ENCODE peak calls at places on chromosomes 6 and 20, in six cellular contexts. Z is stimulated activated naive B cell treated with anti-CD40 and anti-IgM and Interleukin-4, amounts not matched to agents 10 μg/mL and 1 μg/mL and 100 μg/mL, for 72 hours; F is activated naive CD8-positive, alpha-beta T cell treated with anti-CD3 and anti-CD28 coated beads, Interleukin-2, amount 10 ng/mL, durations not matched to agents 7 days and 5 days; S is omental fat pad; B is K562; P is lower lobe of right lung. O is an unnamed sample.

GRCh38 chr6:139474145-139475108 is 100.0 kb upstream of the CITED2 start:
- ATAC-seq in Z (no peak), F (no peak), S (no peak), B (peak), P (peak), O (no peak)

GRCh38 chr6:75024796-75025195 is 181.1 kb downstream of the COL12A1 start:
- ATAC-seq in Z (no peak), F (no peak), S (no peak), B (no peak), P (no peak), O (no peak)

GRCh38 chr6:29451471-29452193 is 5.2 kb downstream of the OR11A1 start:
- ATAC-seq in Z (no peak), F (no peak), S (no peak), B (no peak), P (no peak), O (no peak)

GRCh38 chr6:24926192-24926591 is 9.6 kb downstream of the RIPOR2 start:
- ATAC-seq in Z (no peak), F (peak), S (no peak), B (no peak), P (peak), O (no peak)

GRCh38 chr6:7414811-7415210 is 25.2 kb downstream of the RIOK1 start:
- ATAC-seq in Z (no peak), F (no peak), S (peak), B (no peak), P (peak), O (no peak)

GRCh38 chr6:18088419-18089296 is 33.8 kb downstream of the NHLRC1 start:
- ATAC-seq in Z (no peak), F (no peak), S (no peak), B (no peak), P (peak), O (no peak)

GRCh38 chr6:137743493-137743892 is 123.6 kb upstream of the TNFAIP3 start:
- ATAC-seq in Z (no peak), F (no peak), S (no peak), B (no peak), P (no peak), O (no peak)

GRCh38 chr6:133978896-133979240 is 25.8 kb downstream of the TBPL1 start:
- ATAC-seq in Z (no peak), F (no peak), S (no peak), B (no peak), P (peak), O (no peak)

GRCh38 chr6:20533746-20534294 is 437 bp upstream of the CDKAL1 start:
- ATAC-seq in Z (peak), F (no peak), S (no peak), B (peak), P (peak), O (no peak)

GRCh38 chr20:20367681-20368413 is at the start of gene INSM1:
- ATAC-seq in Z (peak), F (no peak), S (no peak), B (no peak), P (no peak), O (peak)

GRCh38 chr6:52139985-52140680 is 46.0 kb upstream of the IL17A start:
- ATAC-seq in Z (no peak), F (no peak), S (no peak), B (no peak), P (no peak), O (no peak)

GRCh38 chr6:132456700-132457143 is 55.4 kb upstream of the MOXD1 start:
- ATAC-seq in Z (peak), F (no peak), S (no peak), B (peak), P (peak), O (peak)

GRCh38 chr6:122669868-122670267 is 59.7 kb downstream of the PKIB start:
- ATAC-seq in Z (no peak), F (no peak), S (no peak), B (no peak), P (no peak), O (no peak)

GRCh38 chr6:15593798-15594197 is 69.0 kb downstream of the DTNBP1 start:
- ATAC-seq in Z (no peak), F (no peak), S (no peak), B (no peak), P (no peak), O (no peak)

GRCh38 chr6:17638212-17638611 is 38.1 kb downstream of the FAM8A1 start:
- ATAC-seq in Z (no peak), F (no peak), S (no peak), B (no peak), P (no peak), O (no peak)

GRCh38 chr6:9499709-9500108 is 915.2 kb downstream of the TFAP2A start:
- ATAC-seq in Z (no peak), F (no peak), S (no peak), B (no peak), P (no peak), O (no peak)

GRCh38 chr20:46708172-46708860 is 1.1 kb upstream of the SLC2A10 start:
- ATAC-seq in Z (no peak), F (no peak), S (no peak), B (peak), P (no peak), O (no peak)

GRCh38 chr20:41443667-41444066 is 77.0 kb upstream of the EMILIN3 start:
- ATAC-seq in Z (peak), F (no peak), S (no peak), B (no peak), P (no peak), O (peak)

GRCh38 chr6:45595010-45595851 is 217.5 kb upstream of the SUPT3H start:
- ATAC-seq in Z (no peak), F (no peak), S (no peak), B (no peak), P (no peak), O (no peak)

GRCh38 chr6:99288668-99289067 is 60.8 kb downstream of the FAXC start:
- ATAC-seq in Z (no peak), F (no peak), S (no peak), B (no peak), P (no peak), O (no peak)

GRCh38 chr6:78598966-78599365 is 268.4 kb upstream of the IRAK1BP1 start:
- ATAC-seq in Z (no peak), F (no peak), S (peak), B (no peak), P (no peak), O (no peak)

GRCh38 chr20:32672982-32673727 is 586 bp downstream of the C20orf203 start:
- ATAC-seq in Z (peak), F (peak), S (no peak), B (peak), P (peak), O (peak)

GRCh38 chr6:8857160-8857559 is 421.8 kb upstream of the SLC35B3 start:
- ATAC-seq in Z (no peak), F (no peak), S (no peak), B (no peak), P (no peak), O (no peak)

GRCh38 chr20:45489083-45489531 is 19.6 kb downstream of the WFDC2 start:
- ATAC-seq in Z (no peak), F (no peak), S (no peak), B (no peak), P (no peak), O (no peak)

GRCh38 chr6:155328074-155328538 is 13.8 kb upstream of the TFB1M start:
- ATAC-seq in Z (no peak), F (peak), S (no peak), B (peak), P (no peak), O (no peak)

GRCh38 chr20:25320035-25320800 is 70.4 kb downstream of the ABHD12 start:
- ATAC-seq in Z (no peak), F (no peak), S (no peak), B (no peak), P (no peak), O (no peak)

GRCh38 chr6:130033999-130034814 is 15.8 kb downstream of the L3MBTL3 start:
- ATAC-seq in Z (peak), F (peak), S (no peak), B (peak), P (no peak), O (no peak)

GRCh38 chr6:46490425-46491200 is 636 bp downstream of the RCAN2 start:
- ATAC-seq in Z (no peak), F (no peak), S (no peak), B (peak), P (peak), O (no peak)

GRCh38 chr6:144480518-144480917 is 195.4 kb downstream of the UTRN start:
- ATAC-seq in Z (no peak), F (no peak), S (peak), B (no peak), P (peak), O (no peak)

GRCh38 chr6:44193307-44193910 is 23.3 kb upstream of the MYMX start:
- ATAC-seq in Z (no peak), F (no peak), S (no peak), B (no peak), P (no peak), O (no peak)

GRCh38 chr6:39752835-39753744 is 27.9 kb upstream of the KIF6 start:
- ATAC-seq in Z (peak), F (no peak), S (peak), B (no peak), P (no peak), O (no peak)

GRCh38 chr6:2140438-2141128 is 104.8 kb downstream of the GMDS start:
- ATAC-seq in Z (no peak), F (no peak), S (no peak), B (no peak), P (no peak), O (no peak)